ENCODE peak calls at places on chromosomes 7 and 10, in six cellular contexts. S, O, N, F, H and W are unnamed samples.

GRCh38 chr7:104971290-104972071 is 42.5 kb upstream of the KMT2E start:
- DNase-seq in S (no peak), O (peak), N (no peak), F (no peak), H (no peak), W (peak)

GRCh38 chr7:155455132-155455693 is 2.7 kb upstream of the EN2 start:
- DNase-seq in S (no peak), O (no peak), N (peak), F (no peak), H (no peak), W (no peak)

GRCh38 chr10:77195101-77195500 is 442.5 kb downstream of the KCNMA1 start:
- DNase-seq in S (no peak), O (peak), N (no peak), F (no peak), H (no peak), W (peak)

GRCh38 chr7:20193242-20193777 is 23.9 kb downstream of the MACC1 start:
- DNase-seq in S (no peak), O (no peak), N (no peak), F (no peak), H (peak), W (no peak)

GRCh38 chr7:70733115-70733514 is 398.8 kb upstream of the GALNT17 start:
- DNase-seq in S (no peak), O (no peak), N (no peak), F (no peak), H (no peak), W (no peak)

GRCh38 chr10:130171196-130171595 is 35.0 kb downstream of the GLRX3 start:
- DNase-seq in S (no peak), O (no peak), N (no peak), F (no peak), H (peak), W (no peak)

GRCh38 chr10:30432631-30433285 is 1.2 kb upstream of the MAP3K8 start:
- DNase-seq in S (no peak), O (no peak), N (no peak), F (peak), H (no peak), W (no peak)

GRCh38 chr7:141463986-141464385 is 87.2 kb upstream of the AGK start:
- DNase-seq in S (no peak), O (peak), N (no peak), F (no peak), H (no peak), W (no peak)

GRCh38 chr7:156816943-156817572 is 75.9 kb downstream of the LMBR1 start:
- DNase-seq in S (peak), O (peak), N (peak), F (no peak), H (peak), W (peak)

GRCh38 chr7:46007194-46007593 is 86.1 kb upstream of the IGFBP3 start:
- DNase-seq in S (no peak), O (peak), N (no peak), F (no peak), H (no peak), W (no peak)

DNA sequence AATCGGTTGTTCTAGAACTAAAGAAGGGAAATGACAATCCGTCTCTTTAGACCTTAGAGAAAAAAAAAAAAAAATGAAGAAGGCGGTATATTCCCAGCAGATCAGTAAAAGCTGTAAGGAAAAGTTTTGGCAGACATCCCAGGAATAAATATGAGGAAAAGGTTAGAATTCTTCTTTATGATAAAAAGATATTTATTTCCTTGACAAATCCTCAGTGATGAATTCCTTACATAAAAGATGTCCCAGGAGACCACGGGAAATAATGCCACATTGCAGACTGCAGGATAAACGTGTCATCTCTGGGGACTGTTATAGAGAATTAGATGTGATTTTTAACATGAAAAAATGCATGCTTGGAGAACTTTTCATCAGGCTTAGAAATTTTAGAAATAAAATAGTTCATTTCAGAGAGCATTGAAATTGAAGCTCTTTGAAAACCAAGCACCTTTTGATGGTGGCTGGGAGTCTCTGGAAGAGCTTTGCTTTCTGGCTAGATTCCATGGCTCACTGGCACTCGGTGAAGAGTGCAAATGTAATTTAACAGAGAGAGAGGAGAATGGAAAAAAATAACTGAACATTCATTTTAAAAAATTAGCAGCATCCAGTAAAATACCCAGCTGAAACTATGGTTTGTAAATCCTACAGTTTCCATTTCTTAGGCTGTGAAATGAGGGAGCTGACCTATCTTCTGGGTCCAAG is 98.2 kb downstream of the PRPF18 start:
- DNase-seq in S (no peak), O (no peak), N (no peak), F (no peak), H (no peak), W (peak)
- H3K9ac ChIP-seq in S (no peak), O (no peak), N (peak), F (no peak), H (no peak), W (peak)

GRCh38 chr7:130897515-130898419 is 163.8 kb upstream of the KLF14 start:
- DNase-seq in S (no peak), O (peak), N (peak), F (no peak), H (no peak), W (peak)
- TF ChIP-seq EZH2phosphoT487 in S (no peak), O (no peak), N (no peak), F (no peak), H (no peak), W (no peak)

GRCh38 chr10:100364735-100365391 is 17.8 kb downstream of the SCD start:
- DNase-seq in S (no peak), O (peak), N (peak), F (peak), H (no peak), W (peak)
- H3K27ac ChIP-seq in S (peak), O (peak), N (peak), F (peak), H (no peak), W (no peak)

DNA sequence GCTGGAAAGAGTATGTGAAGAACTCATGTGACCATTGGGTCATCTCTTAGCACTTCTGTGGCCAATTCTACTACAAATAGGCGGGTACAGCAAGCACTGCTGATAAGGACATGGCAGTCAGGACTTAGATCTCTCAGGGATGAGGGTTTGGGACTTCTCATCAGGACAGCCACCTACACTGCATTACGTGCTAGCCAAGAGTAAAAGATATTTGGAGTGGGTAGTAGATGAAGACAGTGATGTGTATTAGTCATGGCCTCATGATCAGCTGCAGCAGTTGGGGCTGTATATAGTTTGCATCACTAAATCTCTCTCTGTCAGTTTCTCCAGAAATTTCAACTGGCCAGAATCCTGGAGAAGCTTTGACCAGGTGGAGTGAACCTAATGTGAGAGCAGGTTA is 9.2 kb downstream of the TAS2R60 start:
- DNase-seq in S (no peak), O (no peak), N (no peak), F (no peak), H (no peak), W (peak)
- H3K9ac ChIP-seq in S (no peak), O (no peak), N (no peak), F (no peak), H (no peak), W (no peak)

GRCh38 chr7:151851782-151852181 is 25.1 kb downstream of the PRKAG2 start:
- DNase-seq in S (no peak), O (no peak), N (no peak), F (no peak), H (no peak), W (no peak)
- TF ChIP-seq EZH2phosphoT487 in S (no peak), O (no peak), N (no peak), F (no peak), H (no peak), W (no peak)

DNA sequence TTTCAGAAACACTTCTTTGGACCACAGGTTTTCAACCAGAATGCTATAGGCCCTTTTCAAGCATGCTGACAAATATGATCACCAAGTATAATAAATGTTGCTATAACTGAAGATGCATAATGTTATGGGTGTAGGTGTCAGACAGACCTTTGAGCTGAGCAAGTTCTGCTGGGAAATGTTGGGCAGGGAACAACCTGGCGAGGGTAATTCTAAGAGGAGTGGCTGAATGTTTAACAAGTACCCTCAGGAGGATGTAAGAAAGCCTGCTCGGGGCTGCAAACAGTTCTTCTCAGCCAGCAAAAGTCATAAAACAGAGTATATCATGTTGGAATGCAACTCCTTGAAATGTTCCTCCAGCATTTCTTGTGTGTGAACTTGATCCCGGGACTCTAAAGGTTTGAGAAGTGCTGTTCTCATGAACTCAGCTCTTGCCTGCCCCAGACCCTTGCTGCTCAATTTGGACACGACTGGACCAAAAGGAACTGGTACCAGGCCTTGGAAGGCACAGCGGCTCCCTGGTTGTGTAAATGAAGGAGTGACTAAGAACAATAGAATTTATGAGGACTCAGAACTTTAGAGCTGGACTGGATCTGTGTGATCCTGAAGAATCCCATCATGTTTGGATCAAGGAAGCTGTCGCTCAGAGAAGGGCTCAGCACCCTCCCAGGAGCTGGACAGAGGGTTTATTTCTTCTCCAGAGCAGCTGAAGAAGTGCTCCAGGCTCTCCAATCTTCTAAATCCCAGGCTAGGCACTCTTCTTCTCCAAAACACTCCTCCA is 143.2 kb upstream of the ANK3 start:
- DNase-seq in S (no peak), O (peak), N (no peak), F (no peak), H (no peak), W (no peak)
- H3K27ac ChIP-seq in S (no peak), O (no peak), N (no peak), F (no peak), H (no peak), W (no peak)

DNA sequence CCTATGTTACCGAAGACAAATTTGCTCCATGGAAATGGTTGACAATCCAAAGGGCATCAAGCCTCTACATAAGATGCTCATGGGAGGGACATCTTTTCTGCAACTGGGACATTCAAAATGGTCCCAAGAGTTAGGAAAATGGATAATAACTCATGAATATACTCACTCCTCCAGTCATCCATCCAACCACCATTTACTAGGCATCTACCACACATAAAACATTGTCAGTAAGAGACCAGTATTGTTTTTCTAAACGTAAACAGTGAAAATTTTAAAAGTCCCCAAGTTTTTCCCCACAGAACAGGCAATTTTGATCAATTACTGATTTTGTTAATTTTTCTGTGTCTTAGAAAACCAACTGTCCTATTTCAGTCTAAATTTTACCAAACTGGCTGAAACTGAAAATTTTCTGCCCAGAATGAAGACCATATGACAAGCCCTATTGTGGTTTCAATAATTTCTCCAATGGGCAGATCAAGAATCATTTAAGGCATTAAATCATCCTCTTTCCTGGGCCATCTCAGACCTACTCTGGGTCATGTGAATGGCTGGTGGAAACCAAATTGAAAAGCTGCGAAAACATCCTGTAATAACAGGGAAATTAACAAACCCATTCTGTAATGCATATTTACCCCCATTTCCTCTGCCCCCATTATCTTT is 24.2 kb downstream of the PIK3AP1 start:
- DNase-seq in S (no peak), O (no peak), N (no peak), F (no peak), H (peak), W (no peak)
- H3K9ac ChIP-seq in S (no peak), O (no peak), N (no peak), F (no peak), H (no peak), W (no peak)

GRCh38 chr10:124048371-124049290 is 44.8 kb downstream of the CHST15 start:
- DNase-seq in S (no peak), O (no peak), N (no peak), F (no peak), H (no peak), W (no peak)
- TF ChIP-seq EZH2phosphoT487 in S (no peak), O (no peak), N (no peak), F (no peak), H (no peak), W (no peak)

DNA sequence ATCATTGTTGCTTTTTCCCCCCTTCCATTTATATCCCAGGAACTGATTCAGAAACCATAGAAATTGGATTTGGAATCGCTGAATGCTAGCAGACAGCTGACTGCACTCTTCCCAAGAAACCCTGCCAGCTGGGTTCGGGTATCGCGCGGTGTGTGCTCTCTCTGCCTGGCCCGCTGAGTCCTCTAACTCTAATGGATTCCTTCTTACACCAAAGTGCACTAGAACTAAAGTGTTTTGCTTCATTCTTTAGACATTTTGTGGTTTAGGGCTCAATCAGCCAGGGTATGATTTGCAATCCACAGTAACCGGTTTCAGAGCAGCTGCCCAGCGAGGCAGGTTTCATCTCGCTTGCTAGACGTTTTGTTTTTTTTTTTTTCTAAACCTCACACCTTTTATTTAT is 92.2 kb downstream of the EGFR start:
- DNase-seq in S (no peak), O (no peak), N (no peak), F (no peak), H (peak), W (peak)
- H3K27ac ChIP-seq in S (no peak), O (no peak), N (peak), F (no peak), H (no peak), W (peak)

GRCh38 chr10:80461208-80462183 is 7.4 kb downstream of the TSPAN14 start:
- DNase-seq in S (no peak), O (no peak), N (no peak), F (no peak), H (no peak), W (peak)
- H3K9ac ChIP-seq in S (no peak), O (no peak), N (no peak), F (peak), H (no peak), W (peak)